ENCODE peak calls at places on chromosomes 1 and 21, in four cellular contexts. N is lower lobe of right lung; R is CD4-positive, CD25-positive, alpha-beta regulatory T cell; S is OCI-LY7. V is an unnamed sample.

GRCh38 chr1:154869351-154870116 is 547 bp downstream of the KCNN3 start:
- DNase-seq in R (no peak), N (peak; percentile 60), S (no peak), V (no peak)

GRCh38 chr1:18109756-18110597 is 2.4 kb downstream of the IGSF21 start:
- DNase-seq in N (no peak), S (no peak), R (peak; percentile 4), V (no peak)

GRCh38 chr1:40786995-40787705 is 3.6 kb downstream of the KCNQ4 start:
- DNase-seq in S (no peak), R (no peak), N (no peak), V (no peak)

GRCh38 chr1:94270801-94271203 is 33.4 kb upstream of the ARHGAP29 start:
- DNase-seq in N (no peak), S (no peak), R (no peak), V (no peak)

GRCh38 chr1:43541141-43541540 is 10.5 kb downstream of the PTPRF start:
- DNase-seq in N (no peak), R (no peak), S (no peak), V (no peak)

GRCh38 chr1:36087233-36088123 is 1.2 kb upstream of the ADPRS start:
- DNase-seq in S (no peak), R (no peak), N (no peak), V (no peak)

GRCh38 chr1:22077728-22078127 is 25.2 kb downstream of the CDC42 start:
- DNase-seq in S (no peak), N (no peak), R (no peak), V (no peak)

GRCh38 chr1:10788592-10789006 is 7.8 kb downstream of the CASZ1 start:
- DNase-seq in N (peak; percentile 53), S (no peak), R (no peak), V (no peak)

GRCh38 chr1:39625462-39626273 is 13.8 kb downstream of the HEYL start:
- DNase-seq in S (no peak), R (no peak), N (peak; percentile 66), V (no peak)

GRCh38 chr1:181100015-181100905 is 11.8 kb downstream of the IER5 start:
- DNase-seq in N (no peak), S (no peak), R (peak; percentile 29), V (no peak)

GRCh38 chr1:215830221-215830620 is 263.1 kb downstream of the KCTD3 start:
- DNase-seq in N (no peak), S (no peak), R (no peak), V (no peak)

GRCh38 chr1:29354511-29355098 is 118.3 kb downstream of the PTPRU start:
- DNase-seq in S (no peak), N (no peak), R (no peak), V (peak; percentile 84)

GRCh38 chr1:6857831-6858230 is 72.6 kb downstream of the CAMTA1 start:
- DNase-seq in N (no peak), S (no peak), R (no peak), V (no peak)

GRCh38 chr1:203267347-203267846 is 37.9 kb upstream of the BTG2 start:
- DNase-seq in N (peak; percentile 84), R (peak; percentile 90), S (peak; percentile 87), V (no peak)

GRCh38 chr1:35691080-35691479 is 27.6 kb downstream of the C1orf216 start:
- DNase-seq in N (no peak), S (no peak), R (no peak), V (no peak)

GRCh38 chr1:76625887-76626286 is 241.4 kb upstream of the ST6GALNAC5 start:
- DNase-seq in R (no peak), S (no peak), N (no peak), V (no peak)

GRCh38 chr1:89382479-89382878 is 18.6 kb downstream of the GBP6 start:
- DNase-seq in R (no peak), S (no peak), N (no peak), V (no peak)

GRCh38 chr21:37764696-37765095 is 151.6 kb downstream of the KCNJ6 start:
- DNase-seq in R (no peak), N (no peak), S (no peak), V (no peak)

GRCh38 chr1:176560681-176561080 is 97.7 kb downstream of the PAPPA2 start:
- DNase-seq in N (no peak), R (no peak), S (no peak), V (peak; percentile 46)

GRCh38 chr1:228243093-228243492 is 35.2 kb downstream of the OBSCN start:
- DNase-seq in R (no peak), N (no peak), S (no peak), V (no peak)

GRCh38 chr21:23488245-23488644 is 2119.0 kb downstream of the MRPL39 start:
- DNase-seq in R (no peak), N (no peak), S (no peak), V (no peak)

GRCh38 chr1:200558866-200559459 is 61.6 kb downstream of the KIF14 start:
- DNase-seq in R (peak; percentile 59), S (peak; percentile 44), N (no peak), V (no peak)

GRCh38 chr21:37565530-37566223 is 199.1 kb downstream of the DYRK1A start:
- DNase-seq in S (no peak), N (no peak), R (peak; percentile 8), V (no peak)

GRCh38 chr1:28985427-28985826 is 71.1 kb downstream of the EPB41 start:
- DNase-seq in R (no peak), N (no peak), S (no peak), V (no peak)

GRCh38 chr1:94100785-94101612 is 19.9 kb downstream of the ABCA4 start:
- DNase-seq in S (no peak), N (no peak), R (no peak), V (no peak)

GRCh38 chr1:181685216-181685615 is 201.9 kb downstream of the CACNA1E start:
- DNase-seq in S (no peak), R (no peak), N (no peak), V (no peak)

GRCh38 chr1:119376594-119376993 is 8.0 kb downstream of the HAO2 start:
- DNase-seq in R (no peak), S (no peak), N (no peak), V (no peak)
- H3K4me1 ChIP-seq in R (no peaks in the 10 kb centered on the region), S (no peaks in the 10 kb centered on the region), N (no peaks in the 10 kb centered on the region), V (no peaks in the 10 kb centered on the region)

DNA sequence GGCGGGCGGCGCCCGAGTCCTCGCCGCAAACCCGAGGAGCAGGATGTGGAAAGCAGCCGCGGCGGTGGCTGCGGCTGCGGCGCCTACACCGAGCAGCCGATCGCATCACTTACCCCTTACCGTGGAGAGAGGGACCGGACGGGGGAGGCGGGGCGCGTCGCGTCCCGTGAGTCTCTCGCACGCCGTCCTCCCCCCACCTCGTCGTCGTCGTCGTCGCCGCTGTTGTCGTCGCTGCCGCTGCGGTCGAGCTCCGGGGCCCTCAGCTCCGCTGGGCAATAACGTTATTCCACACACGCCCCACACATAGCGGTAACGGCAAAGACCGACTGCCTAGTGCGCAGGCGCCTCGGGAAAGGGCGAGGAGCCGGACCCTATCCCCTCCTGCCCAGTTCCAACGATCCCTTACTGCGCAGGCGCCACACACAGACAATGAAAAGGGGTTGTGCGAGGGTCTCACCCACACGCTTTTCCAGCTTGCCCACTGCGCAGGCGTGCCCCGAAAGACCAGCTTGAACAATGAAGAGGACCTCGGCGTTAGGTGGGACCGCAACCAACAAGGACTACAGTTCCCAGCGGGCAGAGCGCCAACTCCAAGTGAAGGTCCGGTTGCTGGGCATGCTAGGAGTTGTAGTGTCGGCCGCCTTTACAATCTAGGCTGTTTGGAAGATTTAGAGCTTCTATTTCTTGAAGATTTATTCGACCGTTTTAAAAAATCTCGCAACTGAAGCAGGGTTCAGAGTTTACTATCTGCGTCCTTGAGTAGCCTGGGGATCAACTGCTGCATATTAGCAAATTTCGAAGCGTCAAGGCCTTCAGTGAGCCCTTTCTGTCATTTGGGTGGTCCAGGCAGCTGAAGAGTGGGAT is at the start of gene CEP170:
- DNase-seq in N (peak; percentile 95), R (peak; percentile 92), S (peak; percentile 96), V (peak; percentile 96)
- H3K4me1 ChIP-seq in N (peaks cover 60% of the 10 kb centered on the region), R (peaks cover 37% of the 10 kb centered on the region), S (peaks cover 37% of the 10 kb centered on the region), V (peaks cover 42% of the 10 kb centered on the region)

GRCh38 chr21:43835061-43835460 is 30.0 kb upstream of the AGPAT3 start:
- DNase-seq in N (no peak), R (no peak), S (no peak), V (no peak)
- H3K4me1 ChIP-seq in N (peaks cover 18% of the 10 kb centered on the region), R (no peaks in the 10 kb centered on the region), S (no peaks in the 10 kb centered on the region), V (no peaks in the 10 kb centered on the region)

DNA sequence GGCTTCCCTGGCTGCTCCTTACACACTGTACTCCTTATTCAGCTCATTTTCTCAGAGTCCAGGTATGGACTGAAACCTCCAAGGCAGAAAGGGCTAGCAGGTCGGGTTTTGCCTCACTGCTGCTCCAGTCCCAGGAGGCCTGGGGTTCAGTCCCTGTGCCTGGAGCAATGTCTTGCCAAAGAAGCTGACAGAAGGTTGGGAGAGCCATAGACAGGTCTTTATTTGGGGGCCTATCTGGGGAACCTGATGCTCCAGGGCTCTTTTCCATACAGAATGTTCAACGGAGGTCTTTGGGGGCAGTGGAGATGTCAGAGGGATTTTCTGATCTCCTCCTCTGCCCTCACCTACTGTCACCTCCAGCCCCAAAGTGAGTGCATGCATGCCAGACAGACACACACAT is 12.9 kb downstream of the INKA2 start:
- DNase-seq in N (no peak), R (no peak), S (no peak), V (no peak)
- H3K4me1 ChIP-seq in N (peaks cover 9% of the 10 kb centered on the region), R (peaks cover 15% of the 10 kb centered on the region), S (peaks cover 11% of the 10 kb centered on the region), V (peaks cover 47% of the 10 kb centered on the region)

GRCh38 chr21:45932922-45933502 is 48.6 kb upstream of the COL6A1 start:
- DNase-seq in R (no peak), S (peak; percentile 12), N (no peak), V (no peak)
- H3K4me1 ChIP-seq in R (no peaks in the 10 kb centered on the region), S (no peaks in the 10 kb centered on the region), N (no peaks in the 10 kb centered on the region), V (no peaks in the 10 kb centered on the region)

V was measured in vagina.